ENCODE peak calls at places on chromosomes 16 and 17, in six cellular contexts. K is astrocyte, X is cardiac muscle cell, U is fibroblast of the aortic adventitia, B is endothelial cell, V is cardiac fibroblast. E is an unnamed sample.

GRCh38 chr16:4403133-4403949 is 13.1 kb downstream of the CORO7 start:
- DNase-seq in X (no peak), V (no peak), U (no peak), K (no peak), B (no peak), E (no peak)

GRCh38 chr17:81967533-81968395 is 6.8 kb upstream of the NOTUM start:
- DNase-seq in X (peak), U (peak), B (no peak), V (peak), K (peak), E (peak)

GRCh38 chr17:81583589-81584337 is 31.6 kb upstream of the FAAP100 start:
- DNase-seq in U (no peak), X (no peak), K (no peak), B (no peak), V (no peak), E (peak)

GRCh38 chr16:88393034-88393433 is 10.3 kb downstream of the ZNF469 start:
- DNase-seq in X (no peak), K (no peak), B (no peak), V (no peak), U (no peak), E (peak)

GRCh38 chr17:30378191-30378796 is 433 bp upstream of the CPD start:
- DNase-seq in B (peak), X (peak), K (no peak), U (no peak), V (no peak), E (no peak)

GRCh38 chr17:71438631-71439146 is 682.1 kb upstream of the SOX9 start:
- DNase-seq in U (peak), V (peak), K (peak), B (no peak), X (peak), E (peak)

GRCh38 chr17:78316115-78316866 is 43.6 kb downstream of the SOCS3 start:
- DNase-seq in K (no peak), X (no peak), B (no peak), U (no peak), V (no peak), E (no peak)

GRCh38 chr16:67531247-67531646 is 2.6 kb downstream of the RIPOR1 start:
- DNase-seq in U (no peak), B (no peak), K (no peak), X (no peak), V (no peak), E (no peak)

GRCh38 chr17:21214777-21215541 is 998 bp upstream of the TMEM11 start:
- DNase-seq in V (no peak), X (no peak), B (peak), K (peak), U (peak), E (peak)

GRCh38 chr17:17784599-17785264 is 52.1 kb downstream of the SREBF1 start:
- DNase-seq in V (no peak), X (no peak), K (no peak), U (no peak), B (no peak), E (no peak)

GRCh38 chr16:83458612-83459011 is 349.2 kb upstream of the HSBP1 start:
- DNase-seq in X (no peak), V (peak), K (peak), B (no peak), U (peak), E (peak)

GRCh38 chr17:27207073-27207511 is 86.8 kb upstream of the WSB1 start:
- DNase-seq in X (no peak), U (peak), B (no peak), K (peak), V (peak), E (peak)

GRCh38 chr16:67428146-67428731 is 2.7 kb upstream of the HSD11B2 start:
- DNase-seq in V (peak), B (peak), U (peak), X (peak), K (no peak), E (peak)

DNA sequence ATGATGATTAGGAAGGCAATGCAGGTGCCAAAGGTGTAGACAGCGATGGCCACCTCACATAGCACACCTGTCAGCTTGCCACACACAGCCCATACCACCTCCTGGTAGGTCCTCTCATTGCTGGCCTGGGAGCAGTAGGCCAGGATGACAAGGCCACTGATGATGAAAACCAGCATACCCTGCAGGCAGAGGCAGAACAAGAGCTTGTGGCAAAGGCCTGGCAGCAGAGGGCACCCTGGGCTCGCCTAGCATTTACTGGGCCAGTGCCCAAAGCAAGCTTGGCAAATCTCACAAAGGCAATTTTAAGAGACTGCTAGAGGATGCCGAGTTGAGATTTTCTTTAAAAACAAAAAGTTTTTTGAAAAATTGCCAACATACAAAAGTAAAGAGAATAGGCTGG is 5.9 kb downstream of the SLC38A7 start:
- DNase-seq in K (no peak), X (no peak), U (peak), V (peak), B (no peak), E (no peak)
- TF ChIP-seq CTCF in K (no peak), X (peak), U (peak), V (peak), B (no peak), E (no peak)

GRCh38 chr17:58005031-58005727 is 1.9 kb downstream of the SRSF1 start:
- DNase-seq in U (no peak), B (no peak), V (no peak), K (no peak), X (no peak), E (no peak)
- TF ChIP-seq CTCF in U (no peak), B (no peak), V (no peak), K (no peak), X (no peak), E (no peak)

GRCh38 chr17:64252831-64253230 is 10.2 kb downstream of the TEX2 start:
- DNase-seq in B (no peak), U (no peak), X (no peak), V (no peak), K (peak), E (no peak)

GRCh38 chr17:64255764-64256163 is 7.3 kb downstream of the TEX2 start:
- DNase-seq in B (no peak), U (no peak), V (no peak), K (no peak), X (no peak), E (no peak)

GRCh38 chr17:64250211-64250835 is 12.7 kb downstream of the TEX2 start:
- DNase-seq in B (no peak), X (no peak), V (no peak), U (no peak), K (no peak), E (no peak)

GRCh38 chr17:64254755-64255154 is 8.3 kb downstream of the TEX2 start:
- DNase-seq in U (no peak), X (no peak), V (no peak), B (no peak), K (no peak), E (no peak)

GRCh38 chr17:64253470-64253869 is 9.6 kb downstream of the TEX2 start:
- DNase-seq in K (no peak), X (no peak), B (no peak), U (no peak), V (no peak), E (no peak)
- TF ChIP-seq CTCF in K (no peak), X (no peak), B (no peak), U (no peak), V (no peak), E (no peak)

GRCh38 chr16:84804326-84804725 is 15.5 kb upstream of the CRISPLD2 start:
- DNase-seq in U (no peak), B (no peak), X (no peak), V (no peak), K (no peak), E (no peak)

GRCh38 chr16:84795338-84796053 is 24.3 kb upstream of the CRISPLD2 start:
- DNase-seq in U (peak), B (no peak), K (peak), X (no peak), V (peak), E (peak)

GRCh38 chr16:84800118-84800517 is 19.7 kb upstream of the CRISPLD2 start:
- DNase-seq in B (no peak), X (no peak), V (no peak), U (no peak), K (no peak), E (no peak)

GRCh38 chr16:84803146-84803545 is 16.6 kb upstream of the CRISPLD2 start:
- DNase-seq in X (no peak), V (no peak), K (no peak), U (no peak), B (no peak), E (no peak)

GRCh38 chr16:84800579-84800978 is 19.2 kb upstream of the CRISPLD2 start:
- DNase-seq in U (no peak), K (no peak), B (no peak), X (no peak), V (no peak), E (no peak)
- TF ChIP-seq CTCF in U (no peak), K (no peak), B (no peak), X (no peak), V (no peak), E (no peak)

E was measured in fibroblast of villous mesenchyme.